ENCODE peak calls at places on chromosomes 4 and X, in six cellular contexts. O is GF-D8, J is right cardiac atrium, P is mammary epithelial cell, I is HCT116, Y is GM12865. L is an unnamed sample.

GRCh38 chrX:14354541-14354940 is 174.8 kb upstream of the GLRA2 start:
- DNase-seq in O (no peak), J (no peak), P (no peak), I (no peak), Y (no peak), L (no peak)

GRCh38 chr4:84971319-84971932 is 4.9 kb upstream of the WDFY3 start:
- DNase-seq in O (no peak), J (no peak), P (peak), I (peak), Y (peak), L (peak)

GRCh38 chr4:40685300-40685699 is 55.6 kb upstream of the RBM47 start:
- DNase-seq in O (no peak), J (no peak), P (peak), I (no peak), Y (no peak), L (no peak)

GRCh38 chr4:160848901-160849735 is 1314.7 kb downstream of the FSTL5 start:
- DNase-seq in O (no peak), J (no peak), P (no peak), I (no peak), Y (no peak), L (no peak)

GRCh38 chrX:440636-441035 is 53.9 kb upstream of the PPP2R3B start:
- DNase-seq in O (no peak), J (no peak), P (no peak), I (no peak), Y (no peak), L (no peak)

GRCh38 chrX:31497086-31497485 is 425.2 kb upstream of the FTHL17 start:
- DNase-seq in O (no peak), J (no peak), P (peak), I (no peak), Y (no peak), L (no peak)

GRCh38 chr4:7594013-7594412 is 159.3 kb upstream of the PSAPL1 start:
- DNase-seq in O (no peak), J (no peak), P (no peak), I (no peak), Y (no peak), L (no peak)

GRCh38 chr4:145186719-145187118 is 6.3 kb upstream of the OTUD4 start:
- DNase-seq in O (no peak), J (no peak), P (no peak), I (no peak), Y (peak), L (peak)

GRCh38 chr4:101274888-101275752 is 72.2 kb downstream of the PPP3CA start:
- DNase-seq in O (no peak), J (no peak), P (no peak), I (no peak), Y (no peak), L (no peak)

GRCh38 chrX:150212672-150213480 is 150.2 kb upstream of the MAMLD1 start:
- DNase-seq in O (no peak), J (peak), P (no peak), I (no peak), Y (no peak), L (no peak)

GRCh38 chr4:41628916-41629315 is 91.0 kb downstream of the LIMCH1 start:
- DNase-seq in O (no peak), J (no peak), P (no peak), I (no peak), Y (no peak), L (no peak)

GRCh38 chr4:94798808-94799207 is 41.1 kb downstream of the BMPR1B start:
- DNase-seq in O (no peak), J (no peak), P (peak), I (no peak), Y (no peak), L (no peak)

GRCh38 chrX:68833855-68834331 is 5.1 kb downstream of the EFNB1 start:
- DNase-seq in O (no peak), J (no peak), P (peak), I (no peak), Y (no peak), L (peak)

GRCh38 chr4:114132830-114133229 is 153.4 kb upstream of the ARSJ start:
- DNase-seq in O (no peak), J (no peak), P (peak), I (no peak), Y (peak), L (no peak)

GRCh38 chr4:80307183-80307735 is 28.3 kb upstream of the CFAP299 start:
- DNase-seq in O (no peak), J (no peak), P (peak), I (no peak), Y (no peak), L (no peak)

GRCh38 chr4:89137695-89138094 is 26.4 kb downstream of the TIGD2 start:
- DNase-seq in O (no peak), J (no peak), P (no peak), I (no peak), Y (no peak), L (no peak)

GRCh38 chr4:31141141-31141811 is 421.1 kb downstream of the PCDH7 start:
- DNase-seq in O (no peak), J (no peak), P (no peak), I (no peak), Y (no peak), L (no peak)

GRCh38 chr4:186798951-186799659 is 75.4 kb upstream of the FAT1 start:
- DNase-seq in O (no peak), J (no peak), P (no peak), I (no peak), Y (no peak), L (no peak)

GRCh38 chrX:139026406-139027200 is 315.1 kb upstream of the FGF13 start:
- DNase-seq in O (no peak), J (no peak), P (peak), I (no peak), Y (no peak), L (no peak)

GRCh38 chr4:39103291-39103690 is 41.3 kb downstream of the KLHL5 start:
- DNase-seq in O (no peak), J (no peak), P (no peak), I (no peak), Y (peak), L (peak)

GRCh38 chr4:137635108-137635507 is 102.8 kb upstream of the PCDH18 start:
- DNase-seq in O (no peak), J (peak), P (peak), I (no peak), Y (no peak), L (no peak)